ENCODE peak calls at places on chromosomes 3 and 15, in seven cellular contexts. Y is breast epithelium, I is IMR-90, T is sigmoid colon, C is H1, B is prostate gland, O is H9. U is an unnamed sample. For H3K27me3, the result is how much of the 10 kb centered on the place peaks cover.

GRCh38 chr15:48996276-48996675 is 32.6 kb upstream of the SHC4 start:
- DNase-seq in T (no peak), Y (no peak), C (no peak), O (no peak), I (peak), B (no peak), U (no peak)

GRCh38 chr3:150147776-150148175 is 177.1 kb upstream of the PFN2 start:
- DNase-seq in Y (no peak), T (no peak), I (peak), O (no peak), B (no peak), C (no peak), U (no peak)

GRCh38 chr3:152403632-152404066 is 134.9 kb downstream of the MBNL1 start:
- DNase-seq in T (peak), B (no peak), Y (peak), O (no peak), I (peak), C (no peak), U (no peak)

GRCh38 chr3:190305406-190305805 is 16.8 kb downstream of the CLDN1 start:
- DNase-seq in I (no peak), C (no peak), Y (no peak), T (no peak), B (no peak), O (no peak), U (no peak)

GRCh38 chr15:89105147-89105546 is 16.9 kb downstream of the ABHD2 start:
- DNase-seq in O (no peak), T (no peak), Y (no peak), C (no peak), B (no peak), I (peak), U (no peak)

GRCh38 chr3:85821130-85821756 is 862.5 kb downstream of the CADM2 start:
- DNase-seq in C (peak), T (no peak), O (peak), Y (no peak), I (no peak), B (no peak), U (no peak)

GRCh38 chr15:67296188-67296587 is 41.6 kb downstream of the IQCH start:
- DNase-seq in O (peak), I (no peak), Y (no peak), C (no peak), T (no peak), B (no peak), U (no peak)

GRCh38 chr15:41150279-41150678 is 34.2 kb upstream of the INO80 start:
- DNase-seq in T (no peak), I (no peak), B (no peak), Y (no peak), O (no peak), C (no peak), U (no peak)

GRCh38 chr3:16906679-16907078 is 21.9 kb downstream of the PLCL2 start:
- DNase-seq in I (peak), T (no peak), O (no peak), C (no peak), B (no peak), Y (no peak), U (no peak)

GRCh38 chr3:186965141-186965879 is 35.0 kb downstream of the ST6GAL1 start:
- DNase-seq in Y (no peak), O (peak), T (no peak), B (no peak), I (peak), C (no peak), U (no peak)

GRCh38 chr15:36883705-36884355 is 216.5 kb downstream of the MEIS2 start:
- DNase-seq in B (peak), O (peak), T (peak), Y (peak), C (peak), I (peak), U (peak)

GRCh38 chr3:2950159-2950558 is 160.0 kb downstream of the IL5RA start:
- DNase-seq in O (no peak), C (no peak), B (no peak), I (no peak), T (no peak), Y (no peak), U (no peak)

GRCh38 chr3:196518999-196519737 is 4.0 kb upstream of the SMCO1 start:
- DNase-seq in I (peak), C (peak), T (peak), O (peak), Y (no peak), B (peak), U (peak)

GRCh38 chr3:186824430-186825139 is 17.9 kb upstream of the ADIPOQ start:
- DNase-seq in I (no peak), C (peak), O (peak), T (no peak), Y (no peak), B (no peak), U (no peak)

GRCh38 chr15:98547741-98548166 is 100.6 kb upstream of the IGF1R start:
- DNase-seq in C (peak), O (peak), I (no peak), B (no peak), Y (no peak), T (peak), U (no peak)
- H3K27ac ChIP-seq in C (no peak), O (no peak), I (peak), B (peak), Y (peak), T (peak), U (no peak)

GRCh38 chr3:177483182-177483967 is 286.1 kb upstream of the TBL1XR1 start:
- DNase-seq in B (no peak), Y (no peak), T (no peak), C (no peak), O (peak), I (no peak), U (no peak)
- TF ChIP-seq CTCF in B (no peak), Y (no peak), T (no peak), C (peak), O (peak), I (peak), U (no peak)

DNA sequence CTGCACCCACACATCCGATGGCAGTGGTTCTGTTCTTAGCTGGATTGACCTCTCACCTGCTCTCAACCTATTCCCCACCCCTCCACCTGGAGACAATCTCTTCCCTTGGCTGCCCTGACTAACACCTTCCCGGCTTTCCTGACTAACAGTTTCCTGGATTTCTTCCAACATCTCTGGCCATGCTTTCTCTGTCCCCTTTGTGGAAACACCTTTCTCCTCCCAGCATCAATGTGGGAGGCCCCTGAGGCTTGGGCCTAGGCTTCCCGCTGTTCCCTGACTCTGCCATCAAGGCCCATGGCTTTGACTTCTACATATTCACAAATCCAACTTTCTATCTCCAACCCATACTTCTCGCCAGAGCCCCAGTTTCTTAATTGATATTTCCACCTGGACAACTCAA is 142.8 kb upstream of the ATP2B2 start:
- DNase-seq in T (no peak), C (peak), O (no peak), B (no peak), Y (no peak), I (no peak), U (no peak)
- H3K27me3 ChIP-seq in T (under half), C (under half), O (under half), B (under half), Y (under half), I (under half), U (under half)

GRCh38 chr3:122975163-122975923 is 52.2 kb downstream of the SEMA5B start:
- DNase-seq in Y (peak), I (peak), C (no peak), T (peak), O (peak), B (peak), U (no peak)
- H3K27ac ChIP-seq in Y (peak), I (no peak), C (no peak), T (peak), O (no peak), B (no peak), U (no peak)

GRCh38 chr3:44114142-44114541 is 127.5 kb upstream of the TOPAZ1 start:
- DNase-seq in B (no peak), O (peak), C (peak), I (peak), Y (no peak), T (no peak), U (peak)
- TF ChIP-seq CTCF in B (no peak), O (peak), C (peak), I (peak), Y (no peak), T (no peak), U (peak)

GRCh38 chr3:147367676-147368075 is 38.7 kb downstream of the ZIC4 start:
- DNase-seq in T (no peak), B (no peak), C (no peak), I (no peak), Y (no peak), O (no peak), U (no peak)
- H3K27me3 ChIP-seq in T (under half), B (under half), C (half or more), I (half or more), Y (half or more), O (half or more), U (under half)

DNA sequence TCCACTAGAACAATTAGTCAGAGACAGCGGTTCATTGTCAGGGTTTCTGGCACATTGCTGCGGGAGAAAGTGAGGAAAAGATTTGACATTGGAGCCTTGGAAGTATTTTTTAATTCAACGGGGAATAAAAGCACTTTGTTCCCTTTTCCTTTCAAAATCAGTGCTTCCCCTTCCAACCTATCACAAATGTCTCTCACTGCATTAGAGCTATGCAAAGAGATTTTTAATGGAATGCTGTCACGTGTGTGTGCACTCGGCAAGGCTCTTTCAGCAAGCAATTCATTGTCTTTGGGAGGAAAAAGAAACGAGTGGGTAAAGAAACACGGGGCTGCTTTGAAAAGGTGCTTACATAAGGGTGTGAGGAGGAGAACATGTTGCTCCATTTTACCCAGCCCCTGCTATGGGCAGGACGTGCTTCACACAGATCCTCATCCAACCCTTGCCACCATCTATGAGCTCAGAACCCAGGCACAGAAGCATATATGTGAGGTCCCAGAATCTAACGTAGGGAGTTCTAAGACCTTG is 490.4 kb upstream of the PROK2 start:
- DNase-seq in B (no peak), T (no peak), Y (no peak), C (no peak), O (no peak), I (no peak), U (no peak)
- H3K27ac ChIP-seq in B (peak), T (peak), Y (no peak), C (no peak), O (no peak), I (no peak), U (no peak)

GRCh38 chr3:5388091-5388490 is 200.6 kb downstream of the EDEM1 start:
- DNase-seq in Y (no peak), C (no peak), I (no peak), T (no peak), O (no peak), B (no peak), U (no peak)
- TF ChIP-seq CTCF in Y (no peak), C (no peak), I (no peak), T (no peak), O (no peak), B (no peak), U (no peak)

GRCh38 chr3:193776626-193777025 is 183.6 kb downstream of the OPA1 start:
- DNase-seq in C (no peak), O (no peak), T (no peak), Y (no peak), B (no peak), I (no peak), U (no peak)

GRCh38 chr3:193774916-193775285 is 181.9 kb downstream of the OPA1 start:
- DNase-seq in C (no peak), I (no peak), Y (no peak), T (no peak), O (no peak), B (no peak), U (no peak)

GRCh38 chr3:193774272-193774915 is 181.4 kb downstream of the OPA1 start:
- DNase-seq in B (no peak), C (peak), Y (no peak), I (no peak), O (no peak), T (no peak), U (no peak)

GRCh38 chr3:193777524-193777923 is 184.5 kb downstream of the OPA1 start:
- DNase-seq in O (no peak), Y (no peak), T (no peak), I (no peak), B (no peak), C (no peak), U (no peak)

GRCh38 chr3:193775421-193776077 is 182.5 kb downstream of the OPA1 start:
- DNase-seq in Y (no peak), C (peak), O (peak), B (no peak), T (peak), I (no peak), U (no peak)
- H3K27me3 ChIP-seq in Y (under half), C (under half), O (under half), B (under half), T (under half), I (half or more), U (under half)